ENCODE peak calls at places on chromosome 4, in four cellular contexts. One of them, this sample, is unnamed.

GRCh38 chr4:61431131-61431530 is 231.0 kb downstream of the ADGRL3 start:
- DNase-seq in stomach: no peak
- DNase-seq in vagina: no peak
- DNase-seq in endothelial cell of umbilical vein: no peak
- DNase-seq in this sample: no peak

GRCh38 chr4:83250666-83251065 is 33.9 kb downstream of the COQ2 start:
- DNase-seq in endothelial cell of umbilical vein: no peak
- DNase-seq in vagina: no peak
- DNase-seq in stomach: no peak
- DNase-seq in this sample: peak

GRCh38 chr4:114015444-114015899 is 36.0 kb upstream of the ARSJ start:
- DNase-seq in endothelial cell of umbilical vein: peak
- DNase-seq in vagina: no peak
- DNase-seq in stomach: no peak
- DNase-seq in this sample: no peak

GRCh38 chr4:158811704-158812103 is 42.9 kb downstream of the FNIP2 start:
- DNase-seq in vagina: no peak
- DNase-seq in stomach: peak
- DNase-seq in endothelial cell of umbilical vein: no peak
- DNase-seq in this sample: peak

GRCh38 chr4:76410621-76411020 is 10.3 kb downstream of the CCDC158 start:
- DNase-seq in vagina: no peak
- DNase-seq in endothelial cell of umbilical vein: no peak
- DNase-seq in stomach: no peak
- DNase-seq in this sample: no peak

GRCh38 chr4:121408-122084 is 2.8 kb upstream of the ZNF718 start:
- DNase-seq in vagina: no peak
- DNase-seq in stomach: no peak
- DNase-seq in endothelial cell of umbilical vein: no peak
- DNase-seq in this sample: no peak

GRCh38 chr4:76579596-76580375 is 144.8 kb downstream of the SHROOM3 start:
- DNase-seq in vagina: no peak
- DNase-seq in stomach: no peak
- DNase-seq in endothelial cell of umbilical vein: no peak
- DNase-seq in this sample: peak

GRCh38 chr4:14264437-14264836 is 636.9 kb upstream of the BOD1L1 start:
- DNase-seq in stomach: no peak
- DNase-seq in vagina: no peak
- DNase-seq in endothelial cell of umbilical vein: no peak
- DNase-seq in this sample: no peak

GRCh38 chr4:26317766-26318165 is 3.0 kb upstream of the RBPJ start:
- DNase-seq in endothelial cell of umbilical vein: no peak
- DNase-seq in stomach: no peak
- DNase-seq in vagina: no peak
- DNase-seq in this sample: no peak

GRCh38 chr4:177032341-177032740 is 239.6 kb upstream of the VEGFC start:
- DNase-seq in endothelial cell of umbilical vein: no peak
- DNase-seq in stomach: no peak
- DNase-seq in vagina: no peak
- DNase-seq in this sample: no peak

GRCh38 chr4:18162453-18162852 is 140.9 kb upstream of the LCORL start:
- DNase-seq in endothelial cell of umbilical vein: no peak
- DNase-seq in vagina: no peak
- DNase-seq in stomach: no peak
- DNase-seq in this sample: no peak

GRCh38 chr4:48777739-48778138 is 2.3 kb downstream of the FRYL start:
- DNase-seq in stomach: no peak
- DNase-seq in vagina: no peak
- DNase-seq in endothelial cell of umbilical vein: peak
- DNase-seq in this sample: no peak

GRCh38 chr4:76851375-76851774 is 46.6 kb downstream of the SOWAHB start:
- DNase-seq in endothelial cell of umbilical vein: no peak
- DNase-seq in stomach: no peak
- DNase-seq in vagina: no peak
- DNase-seq in this sample: no peak

GRCh38 chr4:38667005-38667771 is 3.2 kb downstream of the KLF3 start:
- DNase-seq in stomach: peak
- DNase-seq in vagina: peak
- DNase-seq in endothelial cell of umbilical vein: peak
- DNase-seq in this sample: peak

GRCh38 chr4:55173580-55173979 is 48.2 kb upstream of the KDR start:
- DNase-seq in vagina: no peak
- DNase-seq in stomach: no peak
- DNase-seq in endothelial cell of umbilical vein: peak
- DNase-seq in this sample: no peak

GRCh38 chr4:8850830-8851188 is 20.8 kb downstream of the HMX1 start:
- DNase-seq in vagina: no peak
- DNase-seq in stomach: no peak
- DNase-seq in endothelial cell of umbilical vein: no peak
- DNase-seq in this sample: no peak

GRCh38 chr4:112348488-112349158 is 51.5 kb downstream of the ALPK1 start:
- DNase-seq in stomach: no peak
- DNase-seq in endothelial cell of umbilical vein: peak
- DNase-seq in vagina: no peak
- DNase-seq in this sample: no peak

GRCh38 chr4:42632653-42633382 is 24.1 kb downstream of the ATP8A1 start:
- DNase-seq in vagina: no peak
- DNase-seq in endothelial cell of umbilical vein: no peak
- DNase-seq in stomach: no peak
- DNase-seq in this sample: no peak

GRCh38 chr4:80192937-80193336 is 4.4 kb upstream of the PRDM8 start:
- DNase-seq in vagina: no peak
- DNase-seq in stomach: no peak
- DNase-seq in endothelial cell of umbilical vein: no peak
- DNase-seq in this sample: no peak

GRCh38 chr4:154982187-154983047 is 201.3 kb downstream of the RBM46 start:
- DNase-seq in endothelial cell of umbilical vein: peak
- DNase-seq in stomach: peak
- DNase-seq in vagina: no peak
- DNase-seq in this sample: peak

GRCh38 chr4:184590196-184590595 is 59.1 kb downstream of the CASP3 start:
- DNase-seq in stomach: no peak
- DNase-seq in endothelial cell of umbilical vein: no peak
- DNase-seq in vagina: no peak
- DNase-seq in this sample: no peak

GRCh38 chr4:128715616-128716015 is 93.9 kb upstream of the JADE1 start:
- DNase-seq in vagina: no peak
- DNase-seq in endothelial cell of umbilical vein: no peak
- DNase-seq in stomach: no peak
- DNase-seq in this sample: no peak

GRCh38 chr4:534101-534575 is 35.1 kb downstream of the PIGG start:
- DNase-seq in endothelial cell of umbilical vein: no peak
- DNase-seq in stomach: no peak
- DNase-seq in vagina: peak
- DNase-seq in this sample: no peak

GRCh38 chr4:165325732-165326512 is 1.5 kb upstream of the MSMO1 start:
- DNase-seq in stomach: no peak
- DNase-seq in endothelial cell of umbilical vein: peak
- DNase-seq in vagina: no peak
- DNase-seq in this sample: no peak

GRCh38 chr4:150070464-150071170 is 7.6 kb upstream of the DCLK2 start:
- DNase-seq in endothelial cell of umbilical vein: no peak
- DNase-seq in vagina: no peak
- DNase-seq in stomach: no peak
- DNase-seq in this sample: no peak

GRCh38 chr4:73315091-73315490 is 56.5 kb upstream of the ANKRD17 start:
- DNase-seq in endothelial cell of umbilical vein: no peak
- DNase-seq in vagina: no peak
- DNase-seq in stomach: no peak
- DNase-seq in this sample: no peak

GRCh38 chr4:42359686-42360085 is 37.6 kb upstream of the SHISA3 start:
- DNase-seq in vagina: no peak
- DNase-seq in endothelial cell of umbilical vein: peak
- DNase-seq in stomach: no peak
- DNase-seq in this sample: no peak

GRCh38 chr4:76756416-76756815 is 141.5 kb downstream of the SOWAHB start:
- DNase-seq in vagina: no peak
- DNase-seq in endothelial cell of umbilical vein: no peak
- DNase-seq in stomach: no peak
- DNase-seq in this sample: no peak

GRCh38 chr4:104416725-104417363 is 77.8 kb downstream of the CXXC4 start:
- DNase-seq in stomach: no peak
- DNase-seq in endothelial cell of umbilical vein: no peak
- DNase-seq in vagina: no peak
- DNase-seq in this sample: peak

GRCh38 chr4:154004859-154005520 is 216.1 kb upstream of the SFRP2 start:
- DNase-seq in endothelial cell of umbilical vein: no peak
- DNase-seq in stomach: no peak
- DNase-seq in vagina: no peak
- DNase-seq in this sample: no peak

GRCh38 chr4:99078931-99079624 is 9.5 kb downstream of the ADH5 start:
- DNase-seq in endothelial cell of umbilical vein: no peak
- DNase-seq in stomach: no peak
- DNase-seq in vagina: no peak
- DNase-seq in this sample: no peak

GRCh38 chr4:99078336-99078735 is 10.3 kb downstream of the ADH5 start:
- DNase-seq in vagina: no peak
- DNase-seq in endothelial cell of umbilical vein: no peak
- DNase-seq in stomach: no peak
- DNase-seq in this sample: no peak

GRCh38 chr4:99084595-99084994 is 4.0 kb downstream of the ADH5 start:
- DNase-seq in vagina: no peak
- DNase-seq in stomach: no peak
- DNase-seq in endothelial cell of umbilical vein: no peak
- DNase-seq in this sample: no peak

GRCh38 chr4:99079625-99080295 is 8.8 kb downstream of the ADH5 start:
- DNase-seq in stomach: no peak
- DNase-seq in vagina: no peak
- DNase-seq in endothelial cell of umbilical vein: no peak
- DNase-seq in this sample: no peak

GRCh38 chr4:99082192-99082591 is 6.4 kb downstream of the ADH5 start:
- DNase-seq in endothelial cell of umbilical vein: no peak
- DNase-seq in vagina: no peak
- DNase-seq in stomach: no peak
- DNase-seq in this sample: no peak
- TF ChIP-seq POLR2AphosphoS5 in endothelial cell of umbilical vein: no peak
- TF ChIP-seq POLR2AphosphoS5 in vagina: no peak
- TF ChIP-seq POLR2AphosphoS5 in stomach: no peak
- TF ChIP-seq POLR2AphosphoS5 in this sample: no peak

GRCh38 chr4:88041626-88042025 is 34.2 kb downstream of the PKD2 start:
- DNase-seq in stomach: peak
- DNase-seq in vagina: no peak
- DNase-seq in endothelial cell of umbilical vein: no peak
- DNase-seq in this sample: no peak

GRCh38 chr4:88040707-88041106 is 33.3 kb downstream of the PKD2 start:
- DNase-seq in endothelial cell of umbilical vein: no peak
- DNase-seq in stomach: no peak
- DNase-seq in vagina: no peak
- DNase-seq in this sample: no peak

GRCh38 chr4:88037936-88038335 is 30.5 kb downstream of the PKD2 start:
- DNase-seq in endothelial cell of umbilical vein: no peak
- DNase-seq in vagina: no peak
- DNase-seq in stomach: no peak
- DNase-seq in this sample: no peak

GRCh38 chr4:88043001-88043400 is 35.6 kb downstream of the PKD2 start:
- DNase-seq in stomach: no peak
- DNase-seq in endothelial cell of umbilical vein: peak
- DNase-seq in vagina: no peak
- DNase-seq in this sample: no peak

DNA sequence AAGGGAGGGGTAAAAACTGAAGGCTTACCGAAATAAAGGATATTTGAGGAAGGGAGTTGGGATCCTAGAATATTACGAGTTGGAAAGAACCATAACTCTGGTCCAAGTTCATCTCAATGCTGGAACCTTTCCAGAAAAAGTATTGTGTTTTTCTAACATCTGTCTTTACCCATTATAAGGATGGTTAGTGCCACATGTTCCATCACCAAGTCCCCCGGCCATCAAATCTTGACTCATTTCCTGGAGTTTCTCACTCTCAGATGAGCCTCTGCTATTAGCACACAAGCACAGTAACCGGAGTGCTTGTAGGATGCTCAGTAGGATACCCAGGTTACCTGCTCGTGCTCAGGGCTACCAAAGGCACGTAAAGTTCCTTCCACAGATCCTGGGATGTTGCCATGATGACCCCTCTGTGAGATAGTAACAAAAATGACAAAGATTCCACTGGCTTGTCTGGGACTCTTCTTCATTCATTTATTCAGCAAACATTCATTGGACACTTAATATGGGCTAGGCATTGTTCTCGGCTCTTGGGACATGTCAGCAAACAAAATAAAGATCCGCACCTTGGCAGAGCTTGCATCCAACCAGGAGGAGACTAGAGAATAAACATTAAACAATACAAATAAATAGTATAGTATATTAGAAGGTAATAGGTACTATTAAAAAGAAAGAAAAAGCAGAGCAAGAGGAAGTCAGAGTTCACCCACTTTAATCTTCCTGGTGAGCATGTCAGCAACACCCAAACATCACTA is 36.3 kb downstream of the PKD2 start:
- DNase-seq in endothelial cell of umbilical vein: peak
- DNase-seq in vagina: no peak
- DNase-seq in stomach: no peak
- DNase-seq in this sample: no peak
- TF ChIP-seq POLR2AphosphoS5 in endothelial cell of umbilical vein: no peak
- TF ChIP-seq POLR2AphosphoS5 in vagina: no peak
- TF ChIP-seq POLR2AphosphoS5 in stomach: no peak
- TF ChIP-seq POLR2AphosphoS5 in this sample: no peak

GRCh38 chr4:145845118-145845517 is 93.5 kb downstream of the ZNF827 start:
- DNase-seq in vagina: no peak
- DNase-seq in endothelial cell of umbilical vein: no peak
- DNase-seq in stomach: no peak
- DNase-seq in this sample: no peak

GRCh38 chr4:145843651-145844050 is 95.0 kb downstream of the ZNF827 start:
- DNase-seq in stomach: no peak
- DNase-seq in vagina: no peak
- DNase-seq in endothelial cell of umbilical vein: no peak
- DNase-seq in this sample: no peak

GRCh38 chr4:145852256-145852839 is 86.3 kb downstream of the ZNF827 start:
- DNase-seq in endothelial cell of umbilical vein: no peak
- DNase-seq in stomach: no peak
- DNase-seq in vagina: no peak
- DNase-seq in this sample: no peak

GRCh38 chr4:145851516-145852201 is 87.0 kb downstream of the ZNF827 start:
- DNase-seq in stomach: no peak
- DNase-seq in vagina: no peak
- DNase-seq in endothelial cell of umbilical vein: no peak
- DNase-seq in this sample: no peak

DNA sequence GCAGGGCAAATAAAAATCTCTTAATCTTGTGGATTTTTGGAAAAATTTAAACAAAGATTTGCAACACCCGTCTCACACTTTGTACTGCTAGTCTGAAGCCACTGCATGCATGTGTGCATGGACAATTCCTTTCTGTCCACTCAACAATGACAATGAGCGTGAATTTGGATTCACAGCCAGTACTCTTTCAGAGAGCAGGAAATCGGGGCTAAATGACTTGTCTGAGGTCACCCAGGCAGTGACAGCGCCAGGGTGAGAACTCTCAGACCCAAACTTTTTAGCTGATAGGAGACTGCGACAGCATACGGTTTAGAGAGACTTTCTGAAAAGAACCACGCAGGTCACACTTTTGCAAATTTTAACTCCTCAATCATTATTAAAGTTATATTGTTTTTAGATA is 90.9 kb downstream of the ZNF827 start:
- DNase-seq in stomach: no peak
- DNase-seq in vagina: no peak
- DNase-seq in endothelial cell of umbilical vein: no peak
- DNase-seq in this sample: no peak
- TF ChIP-seq POLR2AphosphoS5 in stomach: no peak
- TF ChIP-seq POLR2AphosphoS5 in vagina: no peak
- TF ChIP-seq POLR2AphosphoS5 in endothelial cell of umbilical vein: no peak
- TF ChIP-seq POLR2AphosphoS5 in this sample: no peak

GRCh38 chr4:24778427-24779225 is 16.7 kb upstream of the SOD3 start:
- DNase-seq in stomach: no peak
- DNase-seq in endothelial cell of umbilical vein: no peak
- DNase-seq in vagina: peak
- DNase-seq in this sample: peak
- TF ChIP-seq POLR2AphosphoS5 in stomach: peak
- TF ChIP-seq POLR2AphosphoS5 in endothelial cell of umbilical vein: no peak
- TF ChIP-seq POLR2AphosphoS5 in vagina: peak
- TF ChIP-seq POLR2AphosphoS5 in this sample: peak